ENCODE peak calls at places on chromosomes 11 and 22, in seven cellular contexts. K, R, E, C, Z, Y and B are unnamed samples.

GRCh38 chr11:115930276-115930675 is 426.1 kb upstream of the CADM1 start:
- DNase-seq in Y (no peak), C (no peak), R (no peak), K (no peak), Z (no peak), E (no peak), B (no peak)

GRCh38 chr22:20130739-20131592 is 638 bp upstream of the ZDHHC8 start:
- DNase-seq in R (peak; percentile 94), K (peak; percentile 77), C (peak; percentile 81), E (peak; percentile 94), Y (no peak), Z (peak; percentile 13), B (peak; percentile 64)

GRCh38 chr22:47597041-47597440 is 834.6 kb downstream of the TBC1D22A start:
- DNase-seq in E (no peak), K (no peak), Y (no peak), C (no peak), R (peak; percentile 58), Z (no peak), B (no peak)

GRCh38 chr11:76621866-76622265 is 48.7 kb downstream of the LRRC32 start:
- DNase-seq in R (peak; percentile 83), Z (no peak), E (peak; percentile 60), C (no peak), Y (no peak), K (no peak), B (peak; percentile 48)

GRCh38 chr11:1653541-1654387 is 24.2 kb downstream of the KRTAP5-5 start:
- DNase-seq in C (no peak), R (no peak), Z (no peak), K (no peak), E (peak; percentile 50), Y (no peak), B (no peak)

GRCh38 chr22:47837703-47838102 is 1075.3 kb downstream of the TBC1D22A start:
- DNase-seq in C (no peak), E (no peak), Z (no peak), K (peak; percentile 39), Y (no peak), R (no peak), B (peak; percentile 2)

GRCh38 chr11:620935-621814 is 3.6 kb downstream of the CDHR5 start:
- DNase-seq in K (no peak), C (no peak), Z (no peak), Y (no peak), R (no peak), E (no peak), B (no peak)

GRCh38 chr11:116499396-116500001 is 273.3 kb downstream of the BUD13 start:
- DNase-seq in Y (peak; percentile 27), C (peak; percentile 75), E (peak; percentile 64), R (peak; percentile 87), K (peak; percentile 41), Z (peak; percentile 10), B (peak; percentile 68)

GRCh38 chr11:120344302-120345004 is 8.2 kb downstream of the ARHGEF12 start:
- DNase-seq in C (no peak), R (no peak), Y (no peak), K (no peak), Z (no peak), E (no peak), B (no peak)

GRCh38 chr11:369336-370018 is at the start of gene B4GALNT4:
- DNase-seq in C (no peak), Y (peak; percentile 68), E (no peak), Z (no peak), K (peak; percentile 22), R (no peak), B (peak; percentile 22)

GRCh38 chr22:28955817-28956216 is 72.4 kb downstream of the ZNRF3 start:
- DNase-seq in R (peak; percentile 70), K (no peak), Y (no peak), E (no peak), Z (no peak), C (no peak), B (no peak)

GRCh38 chr22:25170426-25170980 is 29.2 kb upstream of the CRYBB3 start:
- DNase-seq in Y (no peak), C (no peak), R (peak; percentile 82), Z (no peak), K (no peak), E (no peak), B (no peak)

GRCh38 chr22:38935023-38935422 is 22.4 kb upstream of the APOBEC3A start:
- DNase-seq in C (peak; percentile 90), E (no peak), R (peak; percentile 95), Y (no peak), Z (no peak), K (no peak), B (no peak)

GRCh38 chr11:93608280-93608862 is 53.1 kb upstream of the CEP295 start:
- DNase-seq in Y (no peak), K (no peak), C (no peak), E (no peak), R (no peak), Z (no peak), B (no peak)

GRCh38 chr11:24762076-24762475 is 265.2 kb downstream of the LUZP2 start:
- DNase-seq in R (no peak), Y (no peak), C (no peak), K (no peak), Z (no peak), E (no peak), B (no peak)

GRCh38 chr11:46404476-46405017 is 13.0 kb upstream of the CHRM4 start:
- DNase-seq in C (no peak), R (no peak), E (no peak), Y (no peak), K (no peak), Z (no peak), B (peak; percentile 27)

GRCh38 chr11:35541621-35542375 is 16.4 kb upstream of the PAMR1 start:
- DNase-seq in R (no peak), C (no peak), E (peak; percentile 75), Y (no peak), K (peak; percentile 88), Z (no peak), B (peak; percentile 99)

GRCh38 chr11:115657586-115657985 is 153.4 kb upstream of the CADM1 start:
- DNase-seq in Y (no peak), E (no peak), R (no peak), Z (no peak), K (no peak), C (no peak), B (no peak)

GRCh38 chr11:104075716-104076115 is 39.3 kb downstream of the DDI1 start:
- DNase-seq in C (no peak), Z (no peak), Y (no peak), E (no peak), R (no peak), K (no peak), B (no peak)

GRCh38 chr11:87604350-87604749 is 566.6 kb downstream of the TMEM135 start:
- DNase-seq in R (no peak), Y (no peak), C (no peak), E (no peak), Z (no peak), K (no peak), B (no peak)
- TF ChIP-seq CTCF in R (no peak), Y (no peak), C (no peak), E (no peak), Z (no peak), K (no peak), B (no peak)

GRCh38 chr22:37378642-37379058 is 48.6 kb downstream of the ELFN2 start:
- DNase-seq in E (no peak), Z (no peak), K (no peak), Y (peak; percentile 10), C (no peak), R (no peak), B (no peak)

GRCh38 chr22:37374571-37374970 is 52.7 kb downstream of the ELFN2 start:
- DNase-seq in E (no peak), Y (no peak), C (no peak), R (no peak), K (no peak), Z (no peak), B (no peak)

GRCh38 chr22:37379716-37380115 is 47.6 kb downstream of the ELFN2 start:
- DNase-seq in E (no peak), Z (no peak), Y (no peak), K (no peak), R (no peak), C (no peak), B (no peak)

GRCh38 chr22:37379085-37379484 is 48.2 kb downstream of the ELFN2 start:
- DNase-seq in K (no peak), C (no peak), Y (no peak), R (no peak), E (no peak), Z (no peak), B (no peak)

GRCh38 chr22:37377927-37378326 is 49.4 kb downstream of the ELFN2 start:
- DNase-seq in R (no peak), C (no peak), K (no peak), E (no peak), Y (no peak), Z (no peak), B (no peak)
- H3K4me3 ChIP-seq in R (no peak overlapping the region), C (no peak overlapping the region), K (no peak overlapping the region), E (no peak overlapping the region), Y (no peak overlapping the region), Z (no peak overlapping the region), B (no peak overlapping the region)

DNA sequence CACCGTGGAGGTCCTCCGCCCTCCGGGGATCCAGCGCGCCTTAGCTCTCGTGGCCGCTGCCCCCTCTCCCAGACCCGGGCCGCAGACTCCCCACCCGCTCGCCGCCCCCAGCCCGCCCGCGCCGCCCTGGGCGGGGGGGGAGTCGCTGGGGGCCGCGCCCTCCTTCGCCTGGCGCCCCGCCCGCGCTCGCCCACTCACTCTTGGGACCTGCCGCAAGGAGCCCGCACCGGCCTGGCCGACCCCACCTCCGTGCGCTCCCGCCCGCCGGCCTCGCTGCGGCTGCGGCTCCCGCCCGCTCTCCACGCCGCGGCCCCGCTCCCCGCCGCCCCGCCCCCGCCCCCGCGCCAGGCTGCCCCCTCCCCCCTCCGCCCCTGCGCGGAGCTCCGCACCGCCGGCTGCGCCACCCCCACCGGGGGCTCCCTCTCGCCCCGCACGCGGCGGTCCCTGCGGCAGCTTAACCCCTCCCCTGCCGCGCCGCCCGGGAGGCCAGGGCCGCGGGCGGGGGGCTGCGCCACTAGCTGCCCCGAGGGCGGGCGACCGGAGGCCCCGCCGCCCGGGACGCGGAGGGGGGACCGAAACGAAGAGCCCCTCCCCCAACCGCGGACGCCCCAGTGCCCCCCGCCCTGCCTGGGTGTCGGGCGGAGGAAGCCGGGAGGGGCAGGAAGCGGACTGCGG is 739 bp upstream of the RASGRP2 start:
- DNase-seq in C (no peak), K (no peak), Y (no peak), R (no peak), Z (no peak), E (no peak), B (no peak)
- TF ChIP-seq CTCF in C (no peak), K (no peak), Y (no peak), R (no peak), Z (no peak), E (no peak), B (no peak)

GRCh38 chr11:18789942-18790341 is 1.7 kb downstream of the PTPN5 start:
- DNase-seq in K (no peak), Y (no peak), R (no peak), C (no peak), E (peak; percentile 41), Z (no peak), B (no peak)

GRCh38 chr11:18792066-18792591 is 531 bp upstream of the PTPN5 start:
- DNase-seq in E (peak; percentile 48), Y (no peak), Z (no peak), R (no peak), C (no peak), K (no peak), B (no peak)

GRCh38 chr11:18792827-18793226 is 1.2 kb upstream of the PTPN5 start:
- DNase-seq in K (no peak), Y (no peak), C (no peak), Z (no peak), E (no peak), R (no peak), B (no peak)

GRCh38 chr11:18790820-18791174 is 801 bp downstream of the PTPN5 start:
- DNase-seq in C (no peak), Z (no peak), E (no peak), R (no peak), Y (no peak), K (no peak), B (no peak)

GRCh38 chr11:18791175-18792065 is at the start of gene PTPN5:
- DNase-seq in R (no peak), E (peak; percentile 54), Y (no peak), C (no peak), Z (no peak), K (peak; percentile 7), B (no peak)
- H3K4me3 ChIP-seq in R (peak within 1 kb of the TSS; percentile 15), E (peak within 1 kb of the TSS; percentile 10), Y (peak within 1 kb of the TSS; percentile 54), C (no peak within 1 kb of the TSS), Z (no peak within 1 kb of the TSS), K (peak within 1 kb of the TSS; percentile 14), B (peak within 1 kb of the TSS; percentile 25)